ENCODE peak calls at places on chromosomes 3 and 15, in ten cellular contexts. One of them, this sample, is unnamed.

GRCh38 chr3:45551214-45552010 is 43.1 kb upstream of the LIMD1 start:
- DNase-seq in glutamatergic neuron: peak; percentile 21
- DNase-seq in stimulated activated CD4-positive, alpha-beta T cell treated with anti-CD3 and anti-CD28 coated beads, TNF-alpha, amount 100 ng/mL, for 4 hours: no peak
- DNase-seq in putamen: no peak
- DNase-seq in neural crest cell: no peak
- DNase-seq in ELR: peak; percentile 98
- DNase-seq in anterior cingulate cortex: peak; percentile 13
- DNase-seq in endodermal cell: peak; percentile 46
- DNase-seq in ACHN: peak; percentile 89
- DNase-seq in EL: peak; percentile 100
- DNase-seq in this sample: no peak

GRCh38 chr15:38696120-38696727 is 131.6 kb upstream of the RASGRP1 start:
- DNase-seq in glutamatergic neuron: no peak
- DNase-seq in stimulated activated CD4-positive, alpha-beta T cell treated with anti-CD3 and anti-CD28 coated beads, TNF-alpha, amount 100 ng/mL, for 4 hours: no peak
- DNase-seq in putamen: no peak
- DNase-seq in neural crest cell: no peak
- DNase-seq in ELR: peak; percentile 56
- DNase-seq in anterior cingulate cortex: no peak
- DNase-seq in endodermal cell: no peak
- DNase-seq in ACHN: no peak
- DNase-seq in EL: peak; percentile 63
- DNase-seq in this sample: no peak

GRCh38 chr3:189712906-189713483 is 81.8 kb downstream of the TP63 start:
- DNase-seq in glutamatergic neuron: no peak
- DNase-seq in stimulated activated CD4-positive, alpha-beta T cell treated with anti-CD3 and anti-CD28 coated beads, TNF-alpha, amount 100 ng/mL, for 4 hours: no peak
- DNase-seq in putamen: no peak
- DNase-seq in neural crest cell: no peak
- DNase-seq in ELR: no peak
- DNase-seq in anterior cingulate cortex: no peak
- DNase-seq in endodermal cell: no peak
- DNase-seq in ACHN: no peak
- DNase-seq in EL: peak; percentile 27
- DNase-seq in this sample: no peak

GRCh38 chr3:152865675-152866074 is 30.7 kb downstream of the P2RY1 start:
- DNase-seq in glutamatergic neuron: no peak
- DNase-seq in stimulated activated CD4-positive, alpha-beta T cell treated with anti-CD3 and anti-CD28 coated beads, TNF-alpha, amount 100 ng/mL, for 4 hours: no peak
- DNase-seq in putamen: no peak
- DNase-seq in neural crest cell: no peak
- DNase-seq in ELR: no peak
- DNase-seq in anterior cingulate cortex: no peak
- DNase-seq in endodermal cell: no peak
- DNase-seq in ACHN: no peak
- DNase-seq in EL: no peak
- DNase-seq in this sample: no peak

GRCh38 chr3:171187706-171188290 is 161.3 kb upstream of the SLC2A2 start:
- DNase-seq in glutamatergic neuron: no peak
- DNase-seq in stimulated activated CD4-positive, alpha-beta T cell treated with anti-CD3 and anti-CD28 coated beads, TNF-alpha, amount 100 ng/mL, for 4 hours: no peak
- DNase-seq in putamen: peak; percentile 52
- DNase-seq in neural crest cell: peak; percentile 15
- DNase-seq in ELR: peak; percentile 66
- DNase-seq in anterior cingulate cortex: no peak
- DNase-seq in endodermal cell: peak; percentile 62
- DNase-seq in ACHN: peak; percentile 40
- DNase-seq in EL: peak; percentile 55
- DNase-seq in this sample: peak; percentile 17

GRCh38 chr15:88605507-88606436 is 15.4 kb upstream of the AEN start:
- DNase-seq in glutamatergic neuron: peak; percentile 40
- DNase-seq in stimulated activated CD4-positive, alpha-beta T cell treated with anti-CD3 and anti-CD28 coated beads, TNF-alpha, amount 100 ng/mL, for 4 hours: no peak
- DNase-seq in putamen: no peak
- DNase-seq in neural crest cell: peak; percentile 44
- DNase-seq in ELR: peak; percentile 24
- DNase-seq in anterior cingulate cortex: no peak
- DNase-seq in endodermal cell: peak; percentile 95
- DNase-seq in ACHN: peak; percentile 54
- DNase-seq in EL: peak; percentile 38
- DNase-seq in this sample: peak; percentile 92

GRCh38 chr3:146277953-146278631 is 27.2 kb upstream of the PLSCR4 start:
- DNase-seq in glutamatergic neuron: no peak
- DNase-seq in stimulated activated CD4-positive, alpha-beta T cell treated with anti-CD3 and anti-CD28 coated beads, TNF-alpha, amount 100 ng/mL, for 4 hours: no peak
- DNase-seq in putamen: no peak
- DNase-seq in neural crest cell: no peak
- DNase-seq in ELR: peak; percentile 15
- DNase-seq in anterior cingulate cortex: no peak
- DNase-seq in endodermal cell: no peak
- DNase-seq in ACHN: no peak
- DNase-seq in EL: peak; percentile 78
- DNase-seq in this sample: no peak

GRCh38 chr3:180932819-180933218 is 20.3 kb downstream of the FXR1 start:
- DNase-seq in glutamatergic neuron: no peak
- DNase-seq in stimulated activated CD4-positive, alpha-beta T cell treated with anti-CD3 and anti-CD28 coated beads, TNF-alpha, amount 100 ng/mL, for 4 hours: no peak
- DNase-seq in putamen: no peak
- DNase-seq in neural crest cell: no peak
- DNase-seq in ELR: peak; percentile 10
- DNase-seq in anterior cingulate cortex: no peak
- DNase-seq in endodermal cell: no peak
- DNase-seq in ACHN: no peak
- DNase-seq in EL: no peak
- DNase-seq in this sample: no peak

GRCh38 chr3:195209836-195210551 is 61.0 kb downstream of the XXYLT1 start:
- DNase-seq in glutamatergic neuron: peak; percentile 75
- DNase-seq in stimulated activated CD4-positive, alpha-beta T cell treated with anti-CD3 and anti-CD28 coated beads, TNF-alpha, amount 100 ng/mL, for 4 hours: no peak
- DNase-seq in putamen: no peak
- DNase-seq in neural crest cell: no peak
- DNase-seq in ELR: no peak
- DNase-seq in anterior cingulate cortex: no peak
- DNase-seq in endodermal cell: no peak
- DNase-seq in ACHN: no peak
- DNase-seq in EL: peak; percentile 68
- DNase-seq in this sample: peak; percentile 22

GRCh38 chr15:51796777-51797474 is 32.5 kb upstream of the TMOD3 start:
- DNase-seq in glutamatergic neuron: peak; percentile 30
- DNase-seq in stimulated activated CD4-positive, alpha-beta T cell treated with anti-CD3 and anti-CD28 coated beads, TNF-alpha, amount 100 ng/mL, for 4 hours: no peak
- DNase-seq in putamen: no peak
- DNase-seq in neural crest cell: no peak
- DNase-seq in ELR: peak; percentile 30
- DNase-seq in anterior cingulate cortex: no peak
- DNase-seq in endodermal cell: no peak
- DNase-seq in ACHN: no peak
- DNase-seq in EL: no peak
- DNase-seq in this sample: no peak

GRCh38 chr3:126985143-126985985 is 2.4 kb downstream of the PLXNA1 start:
- DNase-seq in glutamatergic neuron: peak; percentile 64
- DNase-seq in stimulated activated CD4-positive, alpha-beta T cell treated with anti-CD3 and anti-CD28 coated beads, TNF-alpha, amount 100 ng/mL, for 4 hours: no peak
- DNase-seq in putamen: no peak
- DNase-seq in neural crest cell: peak; percentile 14
- DNase-seq in ELR: no peak
- DNase-seq in anterior cingulate cortex: no peak
- DNase-seq in endodermal cell: peak; percentile 63
- DNase-seq in ACHN: no peak
- DNase-seq in EL: no peak
- DNase-seq in this sample: peak; percentile 43

GRCh38 chr3:116165190-116165589 is 280.1 kb downstream of the LSAMP start:
- DNase-seq in glutamatergic neuron: no peak
- DNase-seq in stimulated activated CD4-positive, alpha-beta T cell treated with anti-CD3 and anti-CD28 coated beads, TNF-alpha, amount 100 ng/mL, for 4 hours: no peak
- DNase-seq in putamen: no peak
- DNase-seq in neural crest cell: no peak
- DNase-seq in ELR: no peak
- DNase-seq in anterior cingulate cortex: no peak
- DNase-seq in endodermal cell: no peak
- DNase-seq in ACHN: no peak
- DNase-seq in EL: no peak
- DNase-seq in this sample: no peak

GRCh38 chr3:4401441-4401840 is 65.6 kb downstream of the SUMF1 start:
- DNase-seq in glutamatergic neuron: no peak
- DNase-seq in stimulated activated CD4-positive, alpha-beta T cell treated with anti-CD3 and anti-CD28 coated beads, TNF-alpha, amount 100 ng/mL, for 4 hours: no peak
- DNase-seq in putamen: no peak
- DNase-seq in neural crest cell: no peak
- DNase-seq in ELR: no peak
- DNase-seq in anterior cingulate cortex: no peak
- DNase-seq in endodermal cell: no peak
- DNase-seq in ACHN: no peak
- DNase-seq in EL: no peak
- DNase-seq in this sample: no peak

GRCh38 chr3:138271189-138271794 is 58.4 kb downstream of the NME9 start:
- DNase-seq in glutamatergic neuron: no peak
- DNase-seq in stimulated activated CD4-positive, alpha-beta T cell treated with anti-CD3 and anti-CD28 coated beads, TNF-alpha, amount 100 ng/mL, for 4 hours: no peak
- DNase-seq in putamen: no peak
- DNase-seq in neural crest cell: no peak
- DNase-seq in ELR: no peak
- DNase-seq in anterior cingulate cortex: no peak
- DNase-seq in endodermal cell: no peak
- DNase-seq in ACHN: no peak
- DNase-seq in EL: no peak
- DNase-seq in this sample: no peak

GRCh38 chr3:4067893-4068292 is 235.3 kb upstream of the SETMAR start:
- DNase-seq in glutamatergic neuron: no peak
- DNase-seq in stimulated activated CD4-positive, alpha-beta T cell treated with anti-CD3 and anti-CD28 coated beads, TNF-alpha, amount 100 ng/mL, for 4 hours: no peak
- DNase-seq in putamen: no peak
- DNase-seq in neural crest cell: no peak
- DNase-seq in ELR: no peak
- DNase-seq in anterior cingulate cortex: no peak
- DNase-seq in endodermal cell: no peak
- DNase-seq in ACHN: no peak
- DNase-seq in EL: no peak
- DNase-seq in this sample: no peak

GRCh38 chr3:170909129-170909903 is 879 bp upstream of the EIF5A2 start:
- DNase-seq in glutamatergic neuron: no peak
- DNase-seq in stimulated activated CD4-positive, alpha-beta T cell treated with anti-CD3 and anti-CD28 coated beads, TNF-alpha, amount 100 ng/mL, for 4 hours: no peak
- DNase-seq in putamen: no peak
- DNase-seq in neural crest cell: no peak
- DNase-seq in ELR: peak; percentile 98
- DNase-seq in anterior cingulate cortex: no peak
- DNase-seq in endodermal cell: no peak
- DNase-seq in ACHN: no peak
- DNase-seq in EL: peak; percentile 94
- DNase-seq in this sample: no peak

GRCh38 chr3:193776626-193777025 is 183.6 kb downstream of the OPA1 start:
- DNase-seq in glutamatergic neuron: no peak
- DNase-seq in stimulated activated CD4-positive, alpha-beta T cell treated with anti-CD3 and anti-CD28 coated beads, TNF-alpha, amount 100 ng/mL, for 4 hours: no peak
- DNase-seq in putamen: no peak
- DNase-seq in neural crest cell: no peak
- DNase-seq in ELR: no peak
- DNase-seq in anterior cingulate cortex: no peak
- DNase-seq in endodermal cell: peak; percentile 36
- DNase-seq in ACHN: no peak
- DNase-seq in EL: no peak
- DNase-seq in this sample: no peak

GRCh38 chr3:128456776-128457715 is 9.6 kb downstream of the DNAJB8 start:
- DNase-seq in glutamatergic neuron: peak; percentile 49
- DNase-seq in stimulated activated CD4-positive, alpha-beta T cell treated with anti-CD3 and anti-CD28 coated beads, TNF-alpha, amount 100 ng/mL, for 4 hours: no peak
- DNase-seq in putamen: no peak
- DNase-seq in neural crest cell: no peak
- DNase-seq in ELR: no peak
- DNase-seq in anterior cingulate cortex: no peak
- DNase-seq in endodermal cell: peak; percentile 62
- DNase-seq in ACHN: no peak
- DNase-seq in EL: no peak
- DNase-seq in this sample: no peak

GRCh38 chr15:91135201-91136130 is 35.4 kb downstream of the SV2B start:
- DNase-seq in glutamatergic neuron: no peak
- DNase-seq in stimulated activated CD4-positive, alpha-beta T cell treated with anti-CD3 and anti-CD28 coated beads, TNF-alpha, amount 100 ng/mL, for 4 hours: no peak
- DNase-seq in putamen: peak; percentile 61
- DNase-seq in neural crest cell: no peak
- DNase-seq in ELR: no peak
- DNase-seq in anterior cingulate cortex: no peak
- DNase-seq in endodermal cell: no peak
- DNase-seq in ACHN: peak; percentile 29
- DNase-seq in EL: no peak
- DNase-seq in this sample: no peak

GRCh38 chr3:188749010-188749617 is 422.7 kb upstream of the TPRG1 start:
- DNase-seq in glutamatergic neuron: no peak
- DNase-seq in stimulated activated CD4-positive, alpha-beta T cell treated with anti-CD3 and anti-CD28 coated beads, TNF-alpha, amount 100 ng/mL, for 4 hours: no peak
- DNase-seq in putamen: no peak
- DNase-seq in neural crest cell: peak; percentile 13
- DNase-seq in ELR: peak; percentile 56
- DNase-seq in anterior cingulate cortex: no peak
- DNase-seq in endodermal cell: peak; percentile 85
- DNase-seq in ACHN: peak; percentile 42
- DNase-seq in EL: peak; percentile 15
- DNase-seq in this sample: peak; percentile 35

GRCh38 chr15:81239190-81239589 is 42.5 kb downstream of the IL16 start:
- DNase-seq in glutamatergic neuron: no peak
- DNase-seq in stimulated activated CD4-positive, alpha-beta T cell treated with anti-CD3 and anti-CD28 coated beads, TNF-alpha, amount 100 ng/mL, for 4 hours: no peak
- DNase-seq in putamen: no peak
- DNase-seq in neural crest cell: no peak
- DNase-seq in ELR: no peak
- DNase-seq in anterior cingulate cortex: no peak
- DNase-seq in endodermal cell: no peak
- DNase-seq in ACHN: no peak
- DNase-seq in EL: no peak
- DNase-seq in this sample: no peak

GRCh38 chr15:73624530-73624929 is 8.7 kb downstream of the NPTN start:
- DNase-seq in glutamatergic neuron: no peak
- DNase-seq in stimulated activated CD4-positive, alpha-beta T cell treated with anti-CD3 and anti-CD28 coated beads, TNF-alpha, amount 100 ng/mL, for 4 hours: no peak
- DNase-seq in putamen: no peak
- DNase-seq in neural crest cell: no peak
- DNase-seq in ELR: no peak
- DNase-seq in anterior cingulate cortex: no peak
- DNase-seq in endodermal cell: no peak
- DNase-seq in ACHN: no peak
- DNase-seq in EL: no peak
- DNase-seq in this sample: no peak

GRCh38 chr3:178304758-178305157 is 231.5 kb upstream of the KCNMB2 start:
- DNase-seq in glutamatergic neuron: no peak
- DNase-seq in stimulated activated CD4-positive, alpha-beta T cell treated with anti-CD3 and anti-CD28 coated beads, TNF-alpha, amount 100 ng/mL, for 4 hours: no peak
- DNase-seq in putamen: no peak
- DNase-seq in neural crest cell: no peak
- DNase-seq in ELR: peak; percentile 70
- DNase-seq in anterior cingulate cortex: no peak
- DNase-seq in endodermal cell: no peak
- DNase-seq in ACHN: no peak
- DNase-seq in EL: peak; percentile 82
- DNase-seq in this sample: no peak

GRCh38 chr15:42279234-42279723 is 6.0 kb upstream of the TMEM87A start:
- DNase-seq in glutamatergic neuron: no peak
- DNase-seq in stimulated activated CD4-positive, alpha-beta T cell treated with anti-CD3 and anti-CD28 coated beads, TNF-alpha, amount 100 ng/mL, for 4 hours: no peak
- DNase-seq in putamen: no peak
- DNase-seq in neural crest cell: no peak
- DNase-seq in ELR: no peak
- DNase-seq in anterior cingulate cortex: no peak
- DNase-seq in endodermal cell: no peak
- DNase-seq in ACHN: no peak
- DNase-seq in EL: no peak
- DNase-seq in this sample: no peak

GRCh38 chr15:92049290-92050008 is 195.9 kb downstream of the SLCO3A1 start:
- DNase-seq in glutamatergic neuron: no peak
- DNase-seq in stimulated activated CD4-positive, alpha-beta T cell treated with anti-CD3 and anti-CD28 coated beads, TNF-alpha, amount 100 ng/mL, for 4 hours: no peak
- DNase-seq in putamen: no peak
- DNase-seq in neural crest cell: no peak
- DNase-seq in ELR: no peak
- DNase-seq in anterior cingulate cortex: no peak
- DNase-seq in endodermal cell: no peak
- DNase-seq in ACHN: no peak
- DNase-seq in EL: no peak
- DNase-seq in this sample: no peak

GRCh38 chr3:99505646-99506269 is 132.6 kb upstream of the COL8A1 start:
- DNase-seq in glutamatergic neuron: no peak
- DNase-seq in stimulated activated CD4-positive, alpha-beta T cell treated with anti-CD3 and anti-CD28 coated beads, TNF-alpha, amount 100 ng/mL, for 4 hours: no peak
- DNase-seq in putamen: no peak
- DNase-seq in neural crest cell: no peak
- DNase-seq in ELR: peak; percentile 96
- DNase-seq in anterior cingulate cortex: no peak
- DNase-seq in endodermal cell: no peak
- DNase-seq in ACHN: peak; percentile 41
- DNase-seq in EL: peak; percentile 97
- DNase-seq in this sample: no peak